ENCODE peak calls at places on chromosome 17, in four cellular contexts. J is K562, X is GM12891, C is GM12878. M is an unnamed sample.

GRCh38 chr17:62941358-62941991 is 24.6 kb upstream of the TANC2 start:
- DNase-seq in J (no peak), X (no peak), C (no peak), M (no peak)

GRCh38 chr17:76250141-76250540 is 9.8 kb upstream of the RNF157 start:
- DNase-seq in J (no peak), X (no peak), C (no peak), M (no peak)

GRCh38 chr17:63275318-63275967 is 170.7 kb downstream of the CYB561 start:
- DNase-seq in J (peak), X (no peak), C (no peak), M (peak)

GRCh38 chr17:59899099-59899498 is 6.2 kb downstream of the RPS6KB1 start:
- DNase-seq in J (no peak), X (no peak), C (no peak), M (peak)

GRCh38 chr17:64130559-64131001 is 636 bp upstream of the ERN1 start:
- DNase-seq in J (no peak), X (no peak), C (peak), M (no peak)

GRCh38 chr17:4833941-4834501 is 881 bp downstream of the MINK1 start:
- DNase-seq in J (no peak), X (no peak), C (no peak), M (no peak)

GRCh38 chr17:47844230-47844629 is 3.2 kb upstream of the SCRN2 start:
- DNase-seq in J (peak), X (no peak), C (no peak), M (no peak)

GRCh38 chr17:36978810-36979584 is 30.2 kb downstream of the AATF start:
- DNase-seq in J (no peak), X (no peak), C (no peak), M (no peak)

GRCh38 chr17:75848523-75849303 is 4.5 kb upstream of the UNC13D start:
- DNase-seq in J (no peak), X (peak), C (no peak), M (peak)

DNA sequence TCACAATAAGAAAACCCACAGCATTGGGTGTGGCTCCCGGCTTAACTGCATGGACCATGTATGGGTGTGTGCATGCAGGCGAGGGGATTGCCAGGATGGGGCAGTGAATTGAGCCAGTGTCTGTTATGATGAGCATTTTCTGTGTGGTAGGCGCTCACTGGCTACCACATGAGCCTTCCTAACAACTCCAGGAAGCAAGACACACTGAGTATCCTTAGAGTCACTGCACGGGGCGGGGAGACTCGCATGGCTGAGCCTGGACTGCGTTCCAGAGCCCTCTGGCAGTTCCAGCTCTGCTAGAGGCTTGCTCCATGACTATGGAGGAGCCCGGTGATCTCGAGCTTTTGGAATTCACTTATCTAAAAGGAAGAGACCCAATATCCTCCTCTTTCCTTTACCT is 225.9 kb downstream of the CCDC182 start:
- DNase-seq in J (no peak), X (no peak), C (no peak), M (no peak)
- TF ChIP-seq SPI1 in J (no peak), X (no peak), C (no peak), M (no peak)

DNA sequence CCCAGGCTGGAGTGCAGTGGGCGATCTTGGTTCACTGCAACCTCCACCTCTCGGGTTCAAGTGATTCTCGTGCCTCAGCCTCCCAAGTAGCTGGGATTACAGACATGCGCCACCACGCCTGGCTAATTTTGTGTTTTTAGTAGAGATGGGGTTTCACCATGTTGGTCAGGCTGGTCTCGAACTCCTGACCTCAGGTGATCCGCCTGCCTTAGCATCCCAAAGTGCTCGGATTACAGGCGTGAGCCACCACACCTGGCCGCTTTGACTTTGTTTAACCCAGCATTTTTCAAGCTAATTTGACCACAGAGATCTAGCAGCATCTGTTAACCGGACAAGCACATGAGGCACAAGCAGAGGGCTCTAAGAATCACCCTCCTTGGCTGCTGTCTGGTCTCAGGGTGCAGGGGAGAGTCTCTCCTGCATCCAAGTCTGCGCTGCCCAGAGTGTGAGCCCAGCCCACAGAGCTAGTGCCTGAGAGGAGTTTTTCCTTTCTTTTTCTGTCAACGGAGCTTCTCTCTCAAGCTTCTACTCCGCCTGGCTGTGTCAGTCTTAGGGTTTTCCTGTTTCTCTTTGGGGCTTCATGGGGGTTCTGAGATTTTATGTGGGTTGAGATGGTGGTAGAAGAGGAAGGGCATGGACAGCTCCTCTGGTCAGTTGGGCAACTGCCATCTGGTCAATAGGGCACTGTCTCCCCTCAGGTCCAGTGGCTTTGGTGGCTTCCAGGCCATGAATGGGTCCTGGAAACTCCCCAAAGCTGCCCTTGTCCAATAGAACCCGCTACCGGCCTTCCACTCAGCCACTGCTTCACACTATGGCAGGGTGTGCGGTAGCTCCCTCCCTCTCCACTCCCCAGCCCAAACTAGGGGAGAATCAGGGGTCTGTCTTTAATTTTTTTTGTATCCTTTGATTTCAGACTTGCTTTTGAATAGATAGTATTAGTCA is 59.6 kb downstream of the TNFRSF13B start:
- DNase-seq in J (no peak), X (no peak), C (no peak), M (no peak)
- TF ChIP-seq SPI1 in J (no peak), X (no peak), C (no peak), M (no peak)

GRCh38 chr17:50831430-50832064 is 3.8 kb upstream of the WFIKKN2 start:
- DNase-seq in J (peak), X (no peak), C (no peak), M (no peak)
- TF ChIP-seq SPI1 in J (no peak), X (no peak), C (no peak), M (no peak)

DNA sequence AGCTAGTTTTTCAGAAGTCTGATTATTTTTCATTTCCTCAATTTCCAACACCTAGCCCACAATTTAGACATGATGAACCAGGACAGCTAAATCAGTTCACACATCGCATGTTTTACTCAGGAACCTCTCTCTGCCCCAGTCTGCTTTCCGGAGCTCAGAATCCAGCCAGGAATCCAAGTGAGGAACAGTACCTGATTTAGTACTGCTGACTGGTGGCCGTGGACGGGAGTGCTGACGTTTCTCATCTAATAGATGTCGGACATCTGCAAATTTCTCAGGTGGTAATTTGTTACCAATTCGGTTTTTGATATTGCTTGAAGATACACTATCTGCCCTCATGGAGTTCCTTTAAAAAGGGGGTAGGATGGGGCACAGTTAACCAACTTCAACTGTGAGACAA is 14.9 kb upstream of the ITGAE start:
- DNase-seq in J (no peak), X (no peak), C (no peak), M (no peak)
- TF ChIP-seq SPI1 in J (no peak), X (no peak), C (no peak), M (no peak)

DNA sequence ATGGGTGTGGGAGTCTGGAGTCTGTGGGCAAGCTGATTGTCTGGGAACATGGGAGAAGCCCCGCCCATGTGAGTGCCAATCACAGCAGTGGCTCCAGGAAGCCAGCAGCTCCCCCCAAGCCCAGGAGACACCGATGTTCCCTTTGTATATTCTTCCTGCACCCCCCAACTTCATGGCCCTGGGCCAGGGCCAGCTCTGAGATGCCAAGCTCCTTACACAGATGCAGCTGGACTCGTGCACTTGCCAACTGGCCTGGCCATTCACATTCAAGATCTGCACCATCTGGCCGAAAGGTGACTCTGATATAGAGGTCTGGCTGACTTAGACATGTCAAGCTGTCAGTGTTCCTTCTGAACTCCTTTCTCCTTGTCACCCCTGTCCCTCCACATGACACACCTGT is 50.5 kb downstream of the CACNG5 start:
- DNase-seq in J (no peak), X (no peak), C (no peak), M (no peak)
- TF ChIP-seq SPI1 in J (no peak), X (no peak), C (no peak), M (no peak)

GRCh38 chr17:17685775-17686291 is 4.6 kb downstream of the RAI1 start:
- DNase-seq in J (no peak), X (no peak), C (no peak), M (no peak)
- TF ChIP-seq SPI1 in J (no peak), X (no peak), C (no peak), M (no peak)

GRCh38 chr17:81885454-81885853 is 5.9 kb downstream of the ALYREF start:
- DNase-seq in J (no peak), X (no peak), C (no peak), M (no peak)

GRCh38 chr17:81884968-81885367 is 6.4 kb downstream of the ALYREF start:
- DNase-seq in J (no peak), X (no peak), C (no peak), M (no peak)

GRCh38 chr17:81888105-81888987 is 3.0 kb downstream of the ALYREF start:
- DNase-seq in J (no peak), X (no peak), C (no peak), M (no peak)

GRCh38 chr17:81884520-81884919 is 6.9 kb downstream of the ALYREF start:
- DNase-seq in J (no peak), X (no peak), C (no peak), M (no peak)

GRCh38 chr17:81885869-81886548 is 5.4 kb downstream of the ALYREF start:
- DNase-seq in J (no peak), X (no peak), C (no peak), M (no peak)
- TF ChIP-seq SPI1 in J (no peak), X (no peak), C (no peak), M (no peak)